ENCODE peak calls at places on chromosomes 6 and 20, in six cellular contexts. A is nucleus accumbens, K is AG08396, E is GM12891, G is mucosa of descending colon, O is glutamatergic neuron. R is an unnamed sample.

GRCh38 chr6:5838656-5839396 is 167.9 kb downstream of the NRN1 start:
- DNase-seq in G (no peak), O (no peak), E (no peak), K (no peak), A (no peak), R (no peak)

GRCh38 chr20:32823737-32824588 is 4.2 kb downstream of the MAPRE1 start:
- DNase-seq in A (no peak), K (no peak), G (no peak), E (no peak), O (no peak), R (no peak)

GRCh38 chr6:38133932-38134703 is 314.6 kb downstream of the ZFAND3 start:
- DNase-seq in E (no peak), O (no peak), K (no peak), G (no peak), A (no peak), R (no peak)

GRCh38 chr20:58550661-58551060 is 35.5 kb upstream of the APCDD1L start:
- DNase-seq in E (no peak), O (no peak), K (peak; percentile 86), G (no peak), A (no peak), R (no peak)

GRCh38 chr6:118826096-118826495 is 67.9 kb upstream of the ASF1A start:
- DNase-seq in K (no peak), E (no peak), O (no peak), A (no peak), G (no peak), R (no peak)

GRCh38 chr6:56866917-56867522 is 87.9 kb upstream of the BEND6 start:
- DNase-seq in K (no peak), A (no peak), G (no peak), O (no peak), E (no peak), R (no peak)

GRCh38 chr6:3468585-3468984 is 11.7 kb upstream of the SLC22A23 start:
- DNase-seq in G (no peak), E (no peak), K (no peak), O (no peak), A (no peak), R (no peak)

GRCh38 chr6:44151348-44152108 is 7.1 kb upstream of the CAPN11 start:
- DNase-seq in A (no peak), G (peak; percentile 86), E (peak; percentile 91), K (peak; percentile 90), O (peak; percentile 92), R (peak; percentile 78)

GRCh38 chr20:5621305-5621704 is 128.9 kb upstream of the SHLD1 start:
- DNase-seq in O (no peak), E (no peak), A (peak; percentile 18), G (no peak), K (no peak), R (peak; percentile 71)

GRCh38 chr6:158803733-158804143 is 15.4 kb downstream of the EZR start:
- DNase-seq in E (no peak), K (no peak), A (no peak), O (no peak), G (no peak), R (no peak)

GRCh38 chr20:4150095-4150492 is 134.7 kb upstream of the RNF24 start:
- DNase-seq in O (no peak), K (peak; percentile 72), G (no peak), E (no peak), A (no peak), R (no peak)

GRCh38 chr6:27091661-27092315 is 155.7 kb upstream of the PRSS16 start:
- DNase-seq in K (peak; percentile 79), G (no peak), E (no peak), O (no peak), A (no peak), R (no peak)

GRCh38 chr6:28772480-28773381 is 151.1 kb downstream of the TRIM27 start:
- DNase-seq in A (no peak), K (no peak), G (no peak), E (no peak), O (no peak), R (no peak)

GRCh38 chr6:4259391-4259790 is 124.0 kb upstream of the ECI2 start:
- DNase-seq in E (no peak), O (no peak), G (no peak), K (no peak), A (no peak), R (no peak)

GRCh38 chr20:37378785-37379598 is 33.1 kb downstream of the SRC start:
- DNase-seq in O (no peak), K (no peak), E (no peak), A (no peak), G (peak; percentile 30), R (peak; percentile 35)

GRCh38 chr6:161618816-161619454 is 345.1 kb upstream of the AGPAT4 start:
- DNase-seq in E (no peak), O (peak; percentile 31), G (no peak), A (peak; percentile 33), K (peak; percentile 13), R (peak; percentile 48)

GRCh38 chr20:43977252-43977651 is 62.6 kb downstream of the TOX2 start:
- DNase-seq in G (no peak), E (no peak), K (no peak), O (no peak), A (no peak), R (no peak)

GRCh38 chr6:3919130-3919628 is 70.0 kb downstream of the FAM50B start:
- DNase-seq in O (no peak), K (no peak), G (no peak), E (no peak), A (no peak), R (no peak)

GRCh38 chr6:146700078-146700686 is 101.4 kb downstream of the ADGB start:
- DNase-seq in A (peak; percentile 19), K (peak; percentile 64), G (no peak), E (no peak), O (no peak), R (peak; percentile 87)

GRCh38 chr20:7410150-7410549 is 530.1 kb downstream of the HAO1 start:
- DNase-seq in G (no peak), A (no peak), O (no peak), K (no peak), E (no peak), R (no peak)

GRCh38 chr6:29925341-29926080 is 16.8 kb upstream of the HLA-A start:
- DNase-seq in G (no peak), E (no peak), A (no peak), K (no peak), O (no peak), R (no peak)

GRCh38 chr20:32003325-32003724 is 6.9 kb upstream of the CCM2L start:
- DNase-seq in O (no peak), G (no peak), A (no peak), K (no peak), E (no peak), R (no peak)